ENCODE peak calls at places on chromosome 6, in eight cellular contexts. S is lung; O is effector memory CD4-positive, alpha-beta T cell; U is body of pancreas; F is mesenchymal stem cell; H is psoas muscle; T is IMR-90; I is cardiac muscle cell. V is an unnamed sample. For H3K27me3 and H3K9me3, the result is how much of the 10 kb centered on the place peaks cover.

GRCh38 chr6:30192076-30192475 is 21.1 kb downstream of the TRIM26 start:
- DNase-seq in S (no peak), I (no peak), T (no peak), O (no peak), U (no peak), F (peak), H (no peak), V (no peak)

GRCh38 chr6:90993771-90994170 is 406.9 kb upstream of the MAP3K7 start:
- DNase-seq in H (no peak), I (no peak), S (no peak), O (no peak), U (no peak), T (no peak), F (peak), V (no peak)

GRCh38 chr6:30238178-30238795 is 25.1 kb upstream of the TRIM26 start:
- DNase-seq in O (no peak), I (peak), S (no peak), H (no peak), U (no peak), T (peak), F (peak), V (no peak)

GRCh38 chr6:147759088-147759487 is 250.6 kb downstream of the SAMD5 start:
- DNase-seq in O (no peak), U (no peak), S (no peak), T (peak), F (peak), H (no peak), I (no peak), V (no peak)

GRCh38 chr6:41638002-41638800 is at the start of gene MDFI:
- DNase-seq in F (peak), H (no peak), I (peak), T (no peak), U (no peak), O (no peak), S (no peak), V (no peak)

GRCh38 chr6:151705994-151706733 is 101.3 kb upstream of the ESR1 start:
- DNase-seq in F (no peak), H (no peak), U (no peak), O (no peak), T (no peak), I (no peak), S (no peak), V (no peak)

GRCh38 chr6:14206351-14206750 is 88.8 kb downstream of the CD83 start:
- DNase-seq in O (no peak), I (peak), U (no peak), S (no peak), T (no peak), H (no peak), F (no peak), V (no peak)

GRCh38 chr6:159456349-159456748 is 236.7 kb downstream of the SOD2 start:
- DNase-seq in S (no peak), O (no peak), U (no peak), T (no peak), F (no peak), I (peak), H (no peak), V (no peak)

GRCh38 chr6:111482236-111482958 is 621 bp downstream of the REV3L start:
- DNase-seq in S (peak), U (peak), I (peak), H (peak), F (peak), O (peak), T (peak), V (peak)

GRCh38 chr6:7896465-7896987 is 14.1 kb downstream of the TXNDC5 start:
- DNase-seq in F (no peak), S (no peak), U (no peak), T (no peak), H (no peak), I (no peak), O (no peak), V (no peak)

GRCh38 chr6:498795-499231 is 107.3 kb downstream of the IRF4 start:
- DNase-seq in I (peak), T (peak), O (no peak), S (no peak), U (no peak), H (no peak), F (peak), V (no peak)

GRCh38 chr6:141677598-141678211 is 455.0 kb upstream of the GJE1 start:
- DNase-seq in H (no peak), T (peak), S (no peak), O (no peak), U (no peak), I (peak), F (peak), V (no peak)

GRCh38 chr6:166029506-166029905 is 138.1 kb downstream of the TBXT start:
- DNase-seq in F (peak), I (no peak), T (peak), U (no peak), O (no peak), H (no peak), S (no peak), V (no peak)

GRCh38 chr6:166036321-166037105 is 131.1 kb downstream of the TBXT start:
- DNase-seq in O (no peak), S (no peak), I (no peak), F (no peak), H (no peak), T (peak), U (no peak), V (no peak)

GRCh38 chr6:166027761-166028160 is 139.9 kb downstream of the TBXT start:
- DNase-seq in U (no peak), S (no peak), H (no peak), T (peak), O (no peak), F (peak), I (peak), V (no peak)

GRCh38 chr6:166031275-166031674 is 136.4 kb downstream of the TBXT start:
- DNase-seq in F (no peak), I (no peak), H (no peak), T (no peak), S (no peak), U (no peak), O (no peak), V (no peak)

DNA sequence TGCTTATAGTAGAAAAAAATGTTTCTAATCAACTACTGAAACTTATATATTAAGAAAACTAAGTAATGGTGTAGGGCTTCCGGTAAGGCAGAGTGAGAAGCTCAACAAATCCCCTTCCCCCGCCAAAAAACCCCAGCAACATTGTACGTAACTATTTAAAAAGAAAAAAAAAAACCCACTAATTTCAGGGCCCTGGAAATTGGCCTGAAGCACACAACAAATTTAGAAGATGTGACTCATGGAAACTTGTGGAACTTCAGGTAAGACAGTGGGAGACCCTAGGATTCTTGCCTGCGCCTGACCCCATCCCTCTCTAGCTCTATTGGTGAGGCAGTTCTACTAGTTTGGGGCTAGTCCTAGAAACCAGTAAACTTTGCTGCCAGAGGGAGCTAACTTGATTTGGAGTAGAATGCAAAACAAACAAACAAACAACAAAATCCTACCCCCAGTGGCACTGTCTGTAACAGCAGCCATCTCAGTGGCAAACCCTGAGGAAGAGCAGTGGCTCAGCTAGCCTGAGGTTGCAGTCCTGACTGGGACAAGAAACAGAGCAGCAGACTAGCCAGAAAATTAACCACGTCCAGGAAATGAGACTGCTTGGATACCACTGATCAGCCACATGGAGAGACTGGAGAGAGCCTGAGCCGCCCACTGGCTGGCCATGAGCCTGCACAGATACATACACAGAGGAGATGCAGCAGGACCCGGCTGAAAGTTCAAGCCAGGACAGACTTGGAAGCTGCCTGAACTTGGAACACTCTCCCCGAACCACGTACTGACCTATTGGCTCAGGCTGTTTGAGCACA is 135.1 kb downstream of the TBXT start:
- DNase-seq in I (peak), S (no peak), U (peak), T (peak), H (peak), F (peak), O (no peak), V (peak)
- H3K27me3 ChIP-seq in I (under half), S (under half), U (under half), T (under half), H (under half), F (under half), O (under half), V (under half)

DNA sequence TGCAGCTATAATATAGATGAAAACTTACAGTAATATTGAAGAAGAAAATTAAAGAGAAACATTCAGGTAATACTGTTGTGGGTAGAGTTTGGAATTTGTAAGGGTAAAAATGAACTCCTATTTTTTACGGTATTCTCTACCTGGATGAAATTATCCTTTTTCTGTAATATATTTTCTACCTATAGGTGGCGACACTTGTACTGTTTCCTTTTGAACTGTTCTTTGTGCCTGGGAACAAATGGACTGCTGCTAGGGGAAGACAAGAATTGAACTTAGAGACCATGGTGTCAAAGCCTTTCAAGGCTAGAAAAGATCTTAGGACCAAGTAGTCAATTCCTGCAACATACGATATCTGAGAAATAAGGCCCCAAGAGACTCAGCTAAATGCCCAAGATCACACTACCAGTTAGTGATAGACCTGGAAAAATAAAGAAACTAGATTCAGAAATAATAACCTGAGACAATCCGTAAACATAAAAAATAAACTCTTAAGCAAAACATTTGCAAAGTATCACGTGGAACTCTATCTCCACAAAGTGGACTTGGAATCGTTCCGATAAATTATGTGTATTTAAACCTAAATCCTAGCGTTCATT is 383.8 kb downstream of the TFAP2A start:
- DNase-seq in U (no peak), I (no peak), T (no peak), O (no peak), H (no peak), F (peak), S (no peak), V (no peak)
- H3K9me3 ChIP-seq in U (under half), I (under half), T (under half), O (under half), H (under half), F (under half), S (under half), V (under half)

GRCh38 chr6:33213166-33213988 is 5.1 kb downstream of the RING1 start:
- DNase-seq in O (no peak), I (peak), U (no peak), H (no peak), T (no peak), S (no peak), F (peak), V (peak)
- H3K4me3 ChIP-seq in O (no peak), I (peak), U (no peak), H (peak), T (peak), S (no peak), F (peak), V (peak)

DNA sequence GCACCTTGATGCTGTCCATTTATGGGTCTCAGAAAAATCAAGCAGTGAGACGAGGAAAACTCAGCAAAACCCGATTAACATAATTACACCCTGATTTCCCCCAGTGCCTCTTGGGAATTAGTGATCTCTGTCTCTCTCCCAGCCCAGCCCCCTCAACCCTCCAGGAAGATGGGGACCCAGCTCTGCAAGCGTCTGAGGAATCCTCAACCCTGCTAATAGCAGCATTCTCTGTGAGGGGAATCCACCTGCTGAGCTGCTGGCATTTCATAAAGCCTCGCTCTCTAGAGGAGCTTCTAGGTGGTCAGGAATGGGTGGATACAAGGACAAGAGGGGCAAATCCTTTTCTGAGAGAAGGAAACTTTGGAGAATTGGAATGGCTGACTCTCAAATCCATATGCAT is 13.9 kb downstream of the NR2E1 start:
- DNase-seq in S (no peak), O (no peak), I (no peak), U (no peak), F (no peak), H (no peak), T (no peak), V (no peak)
- H3K27me3 ChIP-seq in S (under half), O (under half), I (half or more), U (under half), F (half or more), H (under half), T (under half), V (under half)

DNA sequence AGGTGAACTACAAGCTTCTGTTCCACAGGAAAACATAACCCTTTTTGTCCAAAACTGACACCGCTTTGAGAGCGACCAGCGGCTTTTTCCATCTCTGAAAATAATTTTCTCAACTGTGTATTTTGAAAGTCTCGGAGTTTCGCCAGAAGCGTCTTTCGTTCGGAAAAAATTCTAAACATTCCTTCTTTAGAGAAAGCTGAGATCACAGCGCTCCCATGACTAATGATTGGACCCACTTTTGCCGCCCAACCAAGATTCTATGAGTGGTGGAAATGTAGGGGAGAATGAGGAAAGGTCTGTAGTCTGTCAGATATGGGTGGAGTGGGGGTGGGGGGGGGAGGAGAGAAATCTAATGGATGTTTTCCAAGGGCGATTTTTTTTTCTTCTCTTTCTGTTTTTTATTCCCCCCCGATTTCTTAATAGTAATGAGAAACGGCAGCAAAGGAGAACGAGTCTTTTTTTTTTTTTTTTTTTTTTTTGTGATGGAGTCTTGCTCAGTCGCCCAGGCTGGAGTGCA is 189.3 kb downstream of the TRIM27 start:
- DNase-seq in I (no peak), O (no peak), T (no peak), S (no peak), H (no peak), F (no peak), U (no peak), V (no peak)
- H3K9me3 ChIP-seq in I (under half), O (under half), T (under half), S (under half), H (under half), F (under half), U (under half), V (under half)